ENCODE peak calls at places on chromosomes 2 and 18, in five cellular contexts. D, J, C, N and S are unnamed samples.

GRCh38 chr2:47735912-47736311 is 47.0 kb upstream of the MSH6 start:
- DNase-seq in D (no peak), J (no peak), C (no peak), N (no peak), S (no peak)

GRCh38 chr2:236459393-236459792 is 110.2 kb upstream of the ACKR3 start:
- DNase-seq in D (no peak), J (no peak), C (no peak), N (no peak), S (no peak)

GRCh38 chr18:57583297-57583835 is 3.1 kb downstream of the FECH start:
- DNase-seq in D (no peak), J (no peak), C (no peak), N (no peak), S (no peak)

GRCh38 chr2:29011650-29012060 is 30.6 kb downstream of the TOGARAM2 start:
- DNase-seq in D (peak), J (no peak), C (no peak), N (peak), S (no peak)

GRCh38 chr2:206996556-206997065 is 57.3 kb downstream of the CPO start:
- DNase-seq in D (no peak), J (no peak), C (no peak), N (no peak), S (no peak)

GRCh38 chr2:195648780-195649179 is 8.2 kb upstream of the SLC39A10 start:
- DNase-seq in D (no peak), J (no peak), C (no peak), N (no peak), S (no peak)

GRCh38 chr2:166184789-166185188 is 57.0 kb upstream of the SCN1A start:
- DNase-seq in D (no peak), J (no peak), C (no peak), N (no peak), S (no peak)

GRCh38 chr2:101756266-101756665 is 58.8 kb downstream of the MAP4K4 start:
- DNase-seq in D (no peak), J (no peak), C (no peak), N (no peak), S (no peak)

GRCh38 chr2:99854236-99854852 is 288.0 kb downstream of the AFF3 start:
- DNase-seq in D (no peak), J (no peak), C (no peak), N (no peak), S (no peak)

GRCh38 chr2:151260492-151261239 is 997 bp downstream of the RBM43 start:
- DNase-seq in D (no peak), J (no peak), C (no peak), N (no peak), S (no peak)

GRCh38 chr2:134489732-134490384 is 228.9 kb downstream of the TMEM163 start:
- DNase-seq in D (no peak), J (no peak), C (no peak), N (no peak), S (no peak)

GRCh38 chr2:55804535-55804934 is 110.9 kb upstream of the PNPT1 start:
- DNase-seq in D (no peak), J (no peak), C (no peak), N (no peak), S (no peak)

GRCh38 chr2:121087117-121087516 is 197.9 kb downstream of the TFCP2L1 start:
- DNase-seq in D (no peak), J (no peak), C (no peak), N (no peak), S (no peak)

GRCh38 chr2:68750592-68751396 is 16.2 kb downstream of the ARHGAP25 start:
- DNase-seq in D (no peak), J (no peak), C (no peak), N (no peak), S (no peak)

GRCh38 chr2:137005173-137005572 is 239.8 kb downstream of the THSD7B start:
- DNase-seq in D (no peak), J (no peak), C (no peak), N (no peak), S (no peak)

GRCh38 chr18:64438178-64438577 is 289.3 kb upstream of the LINC00305 start:
- DNase-seq in D (no peak), J (no peak), C (no peak), N (no peak), S (no peak)

GRCh38 chr2:149562304-149562703 is 25.3 kb downstream of the MMADHC start:
- DNase-seq in D (no peak), J (no peak), C (no peak), N (no peak), S (peak)